ENCODE peak calls at places on chromosomes 13 and 19, in seven cellular contexts. B is brain microvascular endothelial cell; Y is NCI-H748 treated with DMSO at 0.1 percent for 48 hours; Q is CD8-positive, alpha-beta T cell; I is NB4; E is fibroblast of gingiva; C is activated CD4-positive, CD25-positive, alpha-beta regulatory T cell treated with anti-CD3 and anti-CD28 coated beads, Interleukin-2, amount 50 U/mL, for 16 hours. M is an unnamed sample.

GRCh38 chr13:67130444-67130843 is 99.7 kb downstream of the PCDH9 start:
- DNase-seq in I (no peak), B (no peak), C (no peak), E (no peak), Y (no peak), Q (no peak), M (no peak)

GRCh38 chr19:7928741-7929701 is 3.1 kb upstream of the CTXN1 start:
- DNase-seq in Y (no peak), Q (peak), C (no peak), I (peak), E (peak), B (peak), M (peak)

GRCh38 chr13:27112006-27112405 is 59.6 kb downstream of the USP12 start:
- DNase-seq in B (no peak), I (no peak), Q (no peak), E (no peak), Y (no peak), C (no peak), M (no peak)

GRCh38 chr19:45346449-45346848 is 5.9 kb downstream of the KLC3 start:
- DNase-seq in I (no peak), Y (no peak), B (no peak), Q (no peak), C (no peak), E (no peak), M (no peak)

GRCh38 chr13:113918580-113918979 is 54.7 kb upstream of the GAS6 start:
- DNase-seq in E (no peak), Y (no peak), C (no peak), Q (no peak), I (no peak), B (no peak), M (no peak)

GRCh38 chr19:5364674-5365073 is 24.1 kb upstream of the PTPRS start:
- DNase-seq in Y (no peak), C (no peak), B (no peak), Q (no peak), E (no peak), I (peak), M (no peak)

GRCh38 chr13:113551081-113552000 is 33.2 kb upstream of the TFDP1 start:
- DNase-seq in C (no peak), I (no peak), B (no peak), Q (no peak), Y (peak), E (no peak), M (no peak)

GRCh38 chr13:100063333-100063732 is 25.6 kb upstream of the PCCA start:
- DNase-seq in C (no peak), E (peak), Q (no peak), B (no peak), I (peak), Y (no peak), M (no peak)

GRCh38 chr19:4929186-4929585 is 19.9 kb downstream of the UHRF1 start:
- DNase-seq in Q (no peak), C (no peak), I (no peak), B (peak), Y (no peak), E (no peak), M (no peak)

GRCh38 chr19:14027856-14028450 is at the start of gene RLN3:
- DNase-seq in I (no peak), Q (no peak), Y (no peak), C (no peak), E (no peak), B (no peak), M (no peak)

GRCh38 chr19:3523361-3524074 is 15.5 kb upstream of the TEKTIP1 start:
- DNase-seq in Q (no peak), I (no peak), B (no peak), C (no peak), E (no peak), Y (no peak), M (no peak)

GRCh38 chr19:49976496-49976895 is 15.5 kb upstream of the SIGLEC11 start:
- DNase-seq in I (no peak), E (no peak), C (no peak), B (no peak), Y (no peak), Q (no peak), M (no peak)

GRCh38 chr19:44260695-44261446 is 1.2 kb downstream of the ZNF233 start:
- DNase-seq in C (no peak), Y (no peak), I (no peak), B (no peak), E (peak), Q (no peak), M (no peak)

GRCh38 chr13:36131931-36132297 is 732 bp upstream of the DCLK1 start:
- DNase-seq in B (peak), C (no peak), Q (no peak), E (peak), I (no peak), Y (no peak), M (no peak)

GRCh38 chr19:18230941-18231734 is 4.9 kb upstream of the PDE4C start:
- DNase-seq in E (no peak), Y (no peak), I (no peak), C (no peak), Q (no peak), B (peak), M (no peak)

GRCh38 chr13:98050041-98050466 is 92.8 kb upstream of the FARP1 start:
- DNase-seq in E (no peak), I (no peak), Q (no peak), Y (peak), C (no peak), B (peak), M (peak)

GRCh38 chr13:110173247-110173818 is 133.6 kb downstream of the COL4A1 start:
- DNase-seq in C (no peak), Y (no peak), Q (no peak), B (no peak), I (no peak), E (no peak), M (peak)

GRCh38 chr19:46732172-46732938 is 13.5 kb upstream of the FKRP start:
- DNase-seq in I (peak), Q (no peak), Y (no peak), C (no peak), B (no peak), E (no peak), M (peak)

GRCh38 chr13:46489586-46490023 is 63.4 kb upstream of the LRCH1 start:
- DNase-seq in B (peak), Q (no peak), C (no peak), Y (no peak), E (peak), I (no peak), M (peak)

GRCh38 chr13:71587778-71588177 is 279.2 kb downstream of the DACH1 start:
- DNase-seq in C (no peak), E (no peak), Y (peak), Q (no peak), I (no peak), B (no peak), M (no peak)

GRCh38 chr19:8451885-8452284 is 7.1 kb downstream of the HNRNPM start:
- DNase-seq in B (peak), I (peak), Q (no peak), Y (no peak), E (peak), C (no peak), M (peak)

GRCh38 chr13:40352385-40352778 is 314.1 kb downstream of the FOXO1 start:
- DNase-seq in E (peak), C (no peak), I (no peak), Q (no peak), B (no peak), Y (no peak), M (no peak)